ENCODE peak calls at places on chromosomes 5 and 9, in nine cellular contexts. X, J, D, K, A, E, P, L and Y are unnamed samples.

GRCh38 chr5:149371296-149371962 is 7.7 kb downstream of the IL17B start:
- DNase-seq in J (peak), X (peak), K (peak), L (no peak), E (peak), P (peak), A (peak), D (no peak), Y (no peak)

GRCh38 chr5:43554497-43554896 is 2.4 kb downstream of the PAIP1 start:
- DNase-seq in J (no peak), K (no peak), D (no peak), L (no peak), P (no peak), A (no peak), E (no peak), X (no peak), Y (no peak)

GRCh38 chr9:123617952-123618678 is 262.1 kb downstream of the CRB2 start:
- DNase-seq in D (no peak), A (no peak), E (no peak), K (no peak), J (no peak), L (no peak), X (no peak), P (no peak), Y (no peak)

GRCh38 chr5:36878421-36879088 is 2.0 kb downstream of the NIPBL start:
- DNase-seq in J (no peak), K (no peak), A (no peak), L (no peak), D (no peak), E (no peak), X (peak), P (peak), Y (no peak)

GRCh38 chr9:119283118-119283794 is 86.0 kb downstream of the BRINP1 start:
- DNase-seq in L (no peak), D (no peak), K (no peak), J (no peak), X (peak), E (peak), P (peak), A (no peak), Y (no peak)

GRCh38 chr5:53557386-53557785 is 3.1 kb upstream of the NDUFS4 start:
- DNase-seq in D (no peak), A (no peak), L (no peak), X (no peak), K (no peak), J (no peak), E (no peak), P (no peak), Y (no peak)

GRCh38 chr5:57412010-57412409 is 70.6 kb downstream of the ACTBL2 start:
- DNase-seq in L (no peak), E (no peak), P (no peak), J (no peak), X (no peak), A (no peak), D (no peak), K (no peak), Y (no peak)

GRCh38 chr5:172833691-172834569 is at the start of gene ERGIC1:
- DNase-seq in E (peak), J (peak), X (peak), P (peak), D (no peak), L (no peak), A (peak), K (peak), Y (peak)

GRCh38 chr9:26946753-26947727 is at the start of gene PLAA:
- DNase-seq in J (peak), P (peak), A (peak), L (peak), D (peak), E (peak), K (peak), X (peak), Y (peak)
- TF ChIP-seq CTCF in J (no peak), P (no peak), A (peak), L (no peak), D (peak), E (peak), K (peak), X (no peak), Y (no peak)

DNA sequence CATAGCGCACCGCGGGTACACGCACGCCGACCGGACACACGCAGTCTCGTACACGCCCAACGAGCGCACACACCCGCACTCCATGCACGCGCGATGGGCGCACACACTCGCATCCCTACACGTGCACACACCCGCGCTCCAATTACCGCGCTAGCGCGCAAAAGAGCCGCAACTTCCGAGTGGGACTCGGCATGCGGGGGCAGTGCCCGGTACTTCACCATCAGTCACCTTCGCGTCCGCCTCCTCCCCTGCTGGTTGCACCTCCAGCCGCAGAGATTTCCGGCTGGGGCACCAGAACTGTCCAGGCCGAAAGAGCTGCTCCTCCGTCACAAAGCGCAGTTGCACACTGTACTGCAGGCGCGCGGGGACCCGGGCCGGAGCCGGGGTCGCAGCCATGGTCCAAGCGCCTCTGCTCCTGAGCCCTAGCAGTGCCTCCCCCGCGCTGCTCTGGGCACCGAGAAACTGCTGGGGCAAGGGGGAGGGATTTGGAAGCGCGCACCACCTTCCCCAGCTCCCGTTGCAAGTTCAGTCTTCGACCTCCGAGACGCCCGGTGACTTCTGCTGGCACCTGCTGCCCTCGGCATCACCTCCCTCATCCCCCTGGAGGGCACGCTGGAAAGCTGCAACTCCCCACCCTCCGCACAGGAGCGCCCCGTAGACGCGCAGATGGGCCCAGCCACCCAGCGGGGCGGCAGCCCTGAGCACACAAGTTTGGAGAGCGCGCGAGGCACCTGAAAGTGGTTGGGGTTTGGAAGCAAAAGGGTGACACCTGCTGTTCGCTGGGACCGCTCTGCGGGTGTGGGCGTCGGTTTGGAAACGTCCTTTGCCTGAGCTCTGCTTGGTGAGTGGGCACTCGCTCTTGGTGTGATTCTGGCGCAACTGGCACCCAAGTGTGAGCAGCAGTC is 337.4 kb upstream of the PUM3 start:
- DNase-seq in K (peak), L (no peak), P (peak), X (peak), J (no peak), E (no peak), A (peak), D (no peak), Y (no peak)
- TF ChIP-seq CTCF in K (peak), L (no peak), P (peak), X (no peak), J (no peak), E (peak), A (peak), D (peak), Y (peak)

DNA sequence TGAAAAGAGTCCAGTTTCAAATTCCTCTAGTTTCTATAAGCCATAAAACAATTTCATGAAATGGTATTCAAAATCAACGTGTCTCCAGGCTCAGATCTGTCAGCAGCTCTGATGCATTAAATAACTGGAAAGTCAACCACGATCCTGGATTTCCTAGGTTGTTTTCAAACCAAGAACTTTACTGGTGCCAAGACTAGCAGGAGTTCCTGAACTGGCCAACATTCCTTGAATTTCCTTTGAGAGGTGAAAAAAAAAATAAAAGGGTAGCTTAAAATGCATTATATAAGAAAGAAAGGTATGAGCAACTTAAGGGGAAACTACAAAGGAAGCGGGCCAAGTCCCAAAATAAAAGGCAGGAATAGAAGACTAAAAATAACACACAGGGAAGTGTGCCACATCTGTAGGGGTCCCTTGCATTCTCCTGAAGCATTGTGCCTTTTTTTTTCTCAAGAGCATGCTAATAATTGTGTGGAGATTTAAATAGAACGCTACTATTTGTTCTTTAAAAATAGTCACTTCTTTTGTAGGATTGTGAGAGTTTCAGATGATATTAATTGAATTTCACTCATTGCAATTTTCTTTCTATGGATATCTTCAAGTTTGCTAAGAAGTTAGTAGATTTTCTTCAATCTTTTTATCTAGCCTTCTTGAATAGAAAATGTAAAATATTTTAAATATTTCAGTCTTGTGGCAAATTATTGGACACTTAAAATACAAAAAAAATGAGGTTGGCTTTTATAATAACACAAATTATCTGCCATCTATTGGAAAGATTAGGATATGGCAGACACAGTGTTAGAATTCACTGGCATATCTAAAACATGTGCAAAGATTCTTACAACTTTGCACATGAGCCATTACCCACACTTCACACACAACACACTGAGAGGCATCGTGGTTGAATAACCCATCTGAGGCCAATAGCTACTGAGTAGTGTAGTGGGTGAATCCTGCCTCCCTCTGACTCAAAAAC is 15.3 kb downstream of the ESM1 start:
- DNase-seq in P (no peak), D (no peak), X (no peak), L (no peak), A (no peak), E (no peak), K (no peak), J (no peak), Y (no peak)
- TF ChIP-seq CTCF in P (no peak), D (no peak), X (no peak), L (no peak), A (no peak), E (no peak), K (no peak), J (no peak), Y (peak)

DNA sequence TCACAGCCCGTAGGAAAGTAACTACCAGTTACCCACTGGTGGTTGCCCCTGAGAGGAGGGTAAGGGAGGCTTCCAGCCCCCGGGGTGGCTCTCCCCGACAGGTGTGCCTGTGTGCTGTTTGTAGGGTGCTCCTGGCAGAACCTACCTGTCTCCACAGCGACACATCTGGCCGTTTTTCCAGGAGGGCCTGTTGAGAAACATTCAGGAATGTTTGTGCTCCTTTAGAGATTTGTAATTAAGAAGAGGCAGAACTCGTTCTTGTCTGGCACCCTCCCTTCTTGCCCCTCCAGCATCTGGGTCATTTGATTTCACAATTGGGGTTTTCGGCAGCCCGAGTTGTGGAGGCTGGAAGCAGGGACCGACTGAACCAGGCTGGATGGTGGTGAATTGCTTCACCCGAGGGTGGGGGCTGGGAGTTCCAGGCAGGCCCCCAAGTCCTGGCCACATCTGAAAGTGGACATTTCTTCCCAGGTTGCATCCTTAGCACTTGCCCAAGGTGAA is 74.2 kb downstream of the WWC1 start:
- DNase-seq in X (peak), D (no peak), L (no peak), P (peak), J (peak), K (no peak), E (no peak), A (no peak), Y (no peak)
- TF ChIP-seq CTCF in X (peak), D (peak), L (peak), P (peak), J (no peak), K (no peak), E (no peak), A (no peak), Y (peak)

GRCh38 chr9:126146254-126147145 is 180.1 kb upstream of the MVB12B start:
- DNase-seq in X (peak), J (peak), A (peak), K (peak), D (no peak), P (peak), E (no peak), L (no peak), Y (peak)
- TF ChIP-seq CTCF in X (peak), J (no peak), A (peak), K (peak), D (peak), P (peak), E (peak), L (peak), Y (peak)

DNA sequence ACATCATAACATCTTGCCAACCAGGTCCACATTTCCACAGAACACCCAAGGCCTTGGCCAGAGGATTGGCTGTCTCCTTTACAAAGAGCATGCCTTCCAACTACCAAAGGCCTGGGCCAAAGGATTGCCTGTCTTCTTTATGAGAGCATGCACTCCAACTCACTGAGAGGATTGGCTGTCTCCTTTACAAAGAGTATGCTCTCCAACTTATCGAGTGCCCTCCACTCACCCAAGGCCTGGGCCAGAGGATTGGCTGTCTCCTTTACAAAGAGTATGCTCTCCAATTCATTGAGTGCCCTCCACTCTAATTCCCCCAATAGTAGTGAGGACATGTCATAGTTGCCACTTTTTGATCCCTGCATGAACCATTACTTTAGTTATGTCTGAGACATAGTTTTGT is 79.9 kb upstream of the TAS2R1 start:
- DNase-seq in P (no peak), E (no peak), D (no peak), A (no peak), J (no peak), X (no peak), K (no peak), L (no peak), Y (no peak)
- TF ChIP-seq CTCF in P (no peak), E (no peak), D (no peak), A (no peak), J (no peak), X (no peak), K (no peak), L (no peak), Y (no peak)